ENCODE peak calls at places on chromosome 14, in seven cellular contexts. V is right lobe of liver; B is AG04450; U is K562; Y is CD8-positive, alpha-beta T cell; Z is heart left ventricle; W is brain microvascular endothelial cell. C is an unnamed sample.

GRCh38 chr14:61872452-61872851 is 110.2 kb downstream of the SNAPC1 start:
- DNase-seq in V (no peak), B (no peak), U (no peak), Y (no peak), Z (no peak), W (no peak), C (no peak)

GRCh38 chr14:71703477-71703876 is 228.8 kb upstream of the RGS6 start:
- DNase-seq in V (no peak), B (no peak), U (no peak), Y (no peak), Z (peak; percentile 16), W (no peak), C (no peak)

GRCh38 chr14:46054526-46054925 is 597.1 kb downstream of the RPL10L start:
- DNase-seq in V (no peak), B (peak; percentile 0), U (no peak), Y (no peak), Z (no peak), W (peak; percentile 77), C (peak; percentile 39)

GRCh38 chr14:45199246-45199645 is 53.8 kb downstream of the MIS18BP1 start:
- DNase-seq in V (no peak), B (no peak), U (no peak), Y (no peak), Z (no peak), W (peak; percentile 66), C (no peak)

GRCh38 chr14:85443001-85443400 is 86.9 kb upstream of the FLRT2 start:
- DNase-seq in V (no peak), B (no peak), U (no peak), Y (no peak), Z (no peak), W (no peak), C (no peak)

GRCh38 chr14:35959835-35960234 is 133.7 kb downstream of the BRMS1L start:
- DNase-seq in V (no peak), B (no peak), U (no peak), Y (no peak), Z (no peak), W (no peak), C (no peak)

GRCh38 chr14:77980475-77981321 is 180.8 kb downstream of the ADCK1 start:
- DNase-seq in V (no peak), B (no peak), U (no peak), Y (no peak), Z (no peak), W (no peak), C (no peak)

GRCh38 chr14:90556050-90556477 is 159.2 kb downstream of the CALM1 start:
- DNase-seq in V (no peak), B (no peak), U (no peak), Y (no peak), Z (no peak), W (no peak), C (no peak)

GRCh38 chr14:39179042-39179441 is 4.0 kb downstream of the PNN start:
- DNase-seq in V (no peak), B (no peak), U (no peak), Y (no peak), Z (no peak), W (no peak), C (no peak)

GRCh38 chr14:39182770-39183684 is 8.0 kb downstream of the PNN start:
- DNase-seq in V (no peak), B (no peak), U (no peak), Y (no peak), Z (no peak), W (no peak), C (no peak)

GRCh38 chr14:39181026-39181692 is 6.1 kb downstream of the PNN start:
- DNase-seq in V (no peak), B (no peak), U (no peak), Y (no peak), Z (no peak), W (no peak), C (no peak)

GRCh38 chr14:39180553-39180952 is 5.5 kb downstream of the PNN start:
- DNase-seq in V (no peak), B (no peak), U (no peak), Y (no peak), Z (no peak), W (no peak), C (no peak)

GRCh38 chr14:39181693-39182047 is 6.6 kb downstream of the PNN start:
- DNase-seq in V (no peak), B (no peak), U (no peak), Y (no peak), Z (no peak), W (no peak), C (no peak)
- H3K4me3 ChIP-seq in V (no peak overlapping the region), B (no peak overlapping the region), U (no peak overlapping the region), Y (no peak overlapping the region), Z (no peak overlapping the region), W (no peak overlapping the region), C (no peak overlapping the region)

GRCh38 chr14:96958057-96958456 is 160.9 kb downstream of the VRK1 start:
- DNase-seq in V (no peak), B (no peak), U (no peak), Y (no peak), Z (no peak), W (no peak), C (no peak)

GRCh38 chr14:96961895-96962294 is 164.7 kb downstream of the VRK1 start:
- DNase-seq in V (no peak), B (no peak), U (no peak), Y (no peak), Z (no peak), W (no peak), C (no peak)

GRCh38 chr14:96959992-96960391 is 162.8 kb downstream of the VRK1 start:
- DNase-seq in V (no peak), B (no peak), U (no peak), Y (no peak), Z (no peak), W (no peak), C (no peak)

GRCh38 chr14:96962337-96962736 is 165.2 kb downstream of the VRK1 start:
- DNase-seq in V (no peak), B (no peak), U (no peak), Y (no peak), Z (no peak), W (no peak), C (no peak)

GRCh38 chr14:96960598-96961116 is 163.5 kb downstream of the VRK1 start:
- DNase-seq in V (no peak), B (no peak), U (no peak), Y (no peak), Z (no peak), W (no peak), C (no peak)
- H3K4me3 ChIP-seq in V (no peak overlapping the region), B (no peak overlapping the region), U (no peak overlapping the region), Y (no peak overlapping the region), Z (no peak overlapping the region), W (no peak overlapping the region), C (no peak overlapping the region)

DNA sequence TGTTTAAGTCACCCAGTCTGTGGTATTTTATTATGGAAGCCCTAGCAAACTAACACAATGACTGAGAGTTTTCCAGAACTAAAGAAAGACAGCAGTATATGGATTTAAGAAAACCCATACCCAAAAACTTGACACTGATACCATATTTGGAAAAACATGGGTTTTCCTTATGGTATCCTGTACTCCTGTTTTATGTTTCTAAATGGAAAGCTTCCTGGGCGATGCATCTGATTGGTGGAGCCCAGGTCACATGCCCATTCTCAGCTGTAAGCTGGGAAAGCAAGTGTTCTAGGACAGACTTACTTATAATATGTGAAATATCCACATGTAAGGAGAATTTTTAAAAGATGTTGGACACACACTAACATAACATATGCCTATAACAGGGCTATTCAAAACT is 4.5 kb upstream of the RNASE4 start:
- DNase-seq in V (no peak), B (no peak), U (peak; percentile 64), Y (no peak), Z (no peak), W (peak; percentile 20), C (no peak)
- H3K4me3 ChIP-seq in V (no peak overlapping the region), B (no peak overlapping the region), U (peak overlapping the region; percentile 75), Y (no peak overlapping the region), Z (no peak overlapping the region), W (no peak overlapping the region), C (no peak overlapping the region)

GRCh38 chr14:23482814-23483128 is 13.3 kb downstream of the NGDN start:
- DNase-seq in V (no peak), B (no peak), U (no peak), Y (no peak), Z (no peak), W (no peak), C (no peak)
- H3K4me3 ChIP-seq in V (no peak overlapping the region), B (no peak overlapping the region), U (no peak overlapping the region), Y (no peak overlapping the region), Z (no peak overlapping the region), W (no peak overlapping the region), C (no peak overlapping the region)